ENCODE peak calls at places on chromosome 20, in six cellular contexts. M is midbrain; W is ELF-1; J is stomach; Z is MCF 10A; V is naive thymus-derived CD8-positive, alpha-beta T cell. N is an unnamed sample.

GRCh38 chr20:46709055-46709458 is 392 bp upstream of the SLC2A10 start:
- DNase-seq in M (no peak), W (peak), J (peak), Z (no peak), V (no peak), N (no peak)

GRCh38 chr20:41335591-41335990 is 5.0 kb upstream of the LPIN3 start:
- DNase-seq in M (no peak), W (no peak), J (no peak), Z (no peak), V (no peak), N (no peak)

GRCh38 chr20:60271597-60271996 is 313.4 kb downstream of the CDH26 start:
- DNase-seq in M (no peak), W (peak), J (no peak), Z (no peak), V (no peak), N (no peak)

GRCh38 chr20:13611726-13612125 is 27.0 kb downstream of the TASP1 start:
- DNase-seq in M (no peak), W (no peak), J (no peak), Z (no peak), V (no peak), N (no peak)

GRCh38 chr20:30486103-30486478 is 771.4 kb upstream of the DEFB115 start:
- DNase-seq in M (no peak), W (no peak), J (no peak), Z (no peak), V (no peak), N (no peak)

GRCh38 chr20:37723668-37724067 is 29.8 kb downstream of the CTNNBL1 start:
- DNase-seq in M (no peak), W (no peak), J (peak), Z (no peak), V (no peak), N (no peak)

GRCh38 chr20:61766921-61767610 is 298.6 kb downstream of the TAF4 start:
- DNase-seq in M (no peak), W (no peak), J (no peak), Z (no peak), V (no peak), N (no peak)

GRCh38 chr20:10516529-10516928 is 81.4 kb downstream of the SLX4IP start:
- DNase-seq in M (no peak), W (no peak), J (no peak), Z (no peak), V (no peak), N (no peak)

GRCh38 chr20:46406986-46407670 is 713 bp upstream of the ELMO2 start:
- DNase-seq in M (no peak), W (peak), J (peak), Z (peak), V (peak), N (no peak)

GRCh38 chr20:62595491-62595890 is 46.8 kb upstream of the SLCO4A1 start:
- DNase-seq in M (no peak), W (no peak), J (peak), Z (peak), V (no peak), N (no peak)